ENCODE peak calls at places on chromosome 4, in five cellular contexts. Z is tibial artery; O is stimulated activated CD8-positive, alpha-beta memory T cell treated with anti-CD3 and anti-CD28 coated beads, Interleukin-4, amount 100 ng/mL, for 24 hours; T is testis; E is EH. Q is an unnamed sample.

GRCh38 chr4:96352051-96352517 is 512.2 kb downstream of the PDHA2 start:
- DNase-seq in O (no peak), T (peak; percentile 49), E (no peak), Z (no peak), Q (no peak)

GRCh38 chr4:184279496-184280082 is 61.9 kb upstream of the ENPP6 start:
- DNase-seq in E (no peak), T (no peak), O (no peak), Z (no peak), Q (no peak)

GRCh38 chr4:93710101-93710846 is 118.3 kb upstream of the ATOH1 start:
- DNase-seq in O (no peak), E (no peak), Z (no peak), T (peak; percentile 42), Q (no peak)

GRCh38 chr4:183240581-183241321 is 79.3 kb downstream of the CLDN22 start:
- DNase-seq in T (no peak), O (no peak), Z (no peak), E (no peak), Q (no peak)

GRCh38 chr4:158020734-158021346 is 152.0 kb downstream of the GASK1B start:
- DNase-seq in Z (no peak), T (no peak), O (no peak), E (peak; percentile 90), Q (no peak)

GRCh38 chr4:81682492-81682891 is 210.8 kb upstream of the RASGEF1B start:
- DNase-seq in Z (no peak), T (no peak), O (no peak), E (no peak), Q (no peak)

GRCh38 chr4:124333466-124333865 is 379.1 kb downstream of the ANKRD50 start:
- DNase-seq in E (no peak), Z (no peak), T (no peak), O (no peak), Q (no peak)

GRCh38 chr4:152464030-152464823 is 71.7 kb downstream of the FBXW7 start:
- DNase-seq in O (no peak), E (no peak), T (no peak), Z (no peak), Q (no peak)

GRCh38 chr4:10082459-10083272 is 33.9 kb downstream of the WDR1 start:
- DNase-seq in O (no peak), E (no peak), Z (peak; percentile 51), T (peak; percentile 12), Q (no peak)

GRCh38 chr4:73817341-73817740 is 19.1 kb upstream of the CXCL6 start:
- DNase-seq in O (no peak), E (no peak), Z (no peak), T (no peak), Q (no peak)

GRCh38 chr4:164730705-164731393 is 23.1 kb upstream of the SMIM31 start:
- DNase-seq in E (no peak), T (no peak), O (no peak), Z (no peak), Q (no peak)

GRCh38 chr4:182354867-182355266 is 111.7 kb downstream of the TENM3 start:
- DNase-seq in E (peak; percentile 4), Z (no peak), T (no peak), O (no peak), Q (no peak)

GRCh38 chr4:187908079-187908501 is 87.5 kb upstream of the ZFP42 start:
- DNase-seq in Z (no peak), T (no peak), O (no peak), E (peak; percentile 82), Q (no peak)

GRCh38 chr4:2866891-2867290 is 23.2 kb downstream of the ADD1 start:
- DNase-seq in T (no peak), O (no peak), E (peak; percentile 41), Z (no peak), Q (no peak)

GRCh38 chr4:75673959-75674328 is 733 bp upstream of the G3BP2 start:
- DNase-seq in T (peak; percentile 31), E (peak; percentile 6), O (no peak), Z (no peak), Q (no peak)

GRCh38 chr4:153529646-153530045 is 63.5 kb downstream of the TMEM131L start:
- DNase-seq in O (no peak), Z (no peak), E (no peak), T (no peak), Q (no peak)

GRCh38 chr4:118740869-118741268 is 55.7 kb downstream of the METTL14 start:
- DNase-seq in E (peak; percentile 37), T (no peak), O (no peak), Z (no peak), Q (no peak)

GRCh38 chr4:73734405-73735070 is 5.8 kb upstream of the CXCL8 start:
- DNase-seq in E (peak; percentile 48), Z (no peak), O (no peak), T (no peak), Q (no peak)

GRCh38 chr4:19780871-19781270 is 470.8 kb upstream of the SLIT2 start:
- DNase-seq in O (no peak), T (no peak), Z (no peak), E (no peak), Q (no peak)

GRCh38 chr4:139622856-139623255 is 42.8 kb upstream of the MGST2 start:
- DNase-seq in T (no peak), Z (no peak), O (no peak), E (no peak), Q (no peak)

GRCh38 chr4:11615601-11616000 is 186.9 kb upstream of the HS3ST1 start:
- DNase-seq in Z (no peak), E (no peak), O (no peak), T (no peak), Q (no peak)

GRCh38 chr4:110550260-110550659 is 72.6 kb downstream of the PITX2 start:
- DNase-seq in T (no peak), O (no peak), Z (no peak), E (peak; percentile 9), Q (no peak)

GRCh38 chr4:140943887-140944515 is 187.8 kb upstream of the TBC1D9 start:
- DNase-seq in Z (no peak), O (no peak), T (no peak), E (peak; percentile 64), Q (no peak)

GRCh38 chr4:129264008-129264657 is 168.2 kb downstream of the C4orf33 start:
- DNase-seq in E (no peak), T (no peak), O (no peak), Z (no peak), Q (no peak)

GRCh38 chr4:46388860-46389259 is 1.1 kb downstream of the GABRA2 start:
- DNase-seq in O (no peak), T (no peak), Z (no peak), E (no peak), Q (no peak)

GRCh38 chr4:54082168-54082567 is 17.8 kb upstream of the CHIC2 start:
- DNase-seq in T (no peak), O (no peak), E (peak; percentile 99), Z (no peak), Q (no peak)

GRCh38 chr4:115119804-115120352 is 6.5 kb upstream of the NDST4 start:
- DNase-seq in E (no peak), O (no peak), Z (no peak), T (no peak), Q (no peak)

GRCh38 chr4:3075652-3075981 is 1.1 kb downstream of the HTT start:
- DNase-seq in O (no peak), T (no peak), E (no peak), Z (no peak), Q (no peak)

GRCh38 chr4:78517050-78517652 is 34.4 kb upstream of the ANXA3 start:
- DNase-seq in E (peak; percentile 58), O (no peak), T (no peak), Z (no peak), Q (no peak)

GRCh38 chr4:47669946-47670345 is 167.9 kb downstream of the CORIN start:
- DNase-seq in Z (no peak), T (no peak), E (no peak), O (no peak), Q (no peak)

GRCh38 chr4:185711764-185712163 is 100.2 kb downstream of the SORBS2 start:
- DNase-seq in T (no peak), E (peak; percentile 45), Z (no peak), O (no peak), Q (no peak)

GRCh38 chr4:82017680-82018079 is 356.1 kb downstream of the HNRNPD start:
- DNase-seq in E (peak; percentile 23), T (no peak), Z (no peak), O (no peak), Q (no peak)

GRCh38 chr4:85477538-85477937 is 2.6 kb downstream of the ARHGAP24 start:
- DNase-seq in T (no peak), O (no peak), E (peak; percentile 35), Z (no peak), Q (no peak)

GRCh38 chr4:169314906-169315305 is 44.1 kb upstream of the SH3RF1 start:
- DNase-seq in Z (peak; percentile 73), E (peak; percentile 76), T (peak; percentile 50), O (no peak), Q (peak; percentile 86)

GRCh38 chr4:19729873-19730735 is 521.6 kb upstream of the SLIT2 start:
- DNase-seq in Z (no peak), O (no peak), T (no peak), E (peak; percentile 60), Q (no peak)

GRCh38 chr4:16450031-16450430 is 223.8 kb upstream of the TAPT1 start:
- DNase-seq in O (no peak), T (no peak), E (no peak), Z (no peak), Q (no peak)

GRCh38 chr4:143609492-143609891 is 91.0 kb downstream of the FREM3 start:
- DNase-seq in Z (no peak), O (no peak), E (no peak), T (no peak), Q (no peak)

GRCh38 chr4:2343476-2343875 is 75.0 kb downstream of the ZFYVE28 start:
- DNase-seq in O (no peak), T (peak; percentile 10), E (no peak), Z (peak; percentile 34), Q (no peak)

GRCh38 chr4:17128268-17128667 is 229.8 kb upstream of the LDB2 start:
- DNase-seq in T (no peak), Z (no peak), O (no peak), E (peak; percentile 81), Q (no peak)